ENCODE peak calls at places on chromosomes 7 and 10, in nine cellular contexts. N is pancreas; W is RWPE1; L is cardiac muscle cell; M is K562; G is fibroblast of lung; X is SJCRH30; D is CD8-positive, alpha-beta memory T cell; F is caudate nucleus. A is an unnamed sample.

GRCh38 chr10:33494000-33494399 is 159.5 kb upstream of the NRP1 start:
- DNase-seq in N (no peak), W (no peak), L (no peak), M (no peak), G (no peak), X (no peak), D (no peak), F (no peak), A (no peak)

GRCh38 chr10:8159628-8160165 is 105.2 kb downstream of the GATA3 start:
- DNase-seq in N (no peak), W (peak), L (no peak), M (no peak), G (peak), X (no peak), D (no peak), F (no peak), A (no peak)

GRCh38 chr7:128168667-128169210 is 72.3 kb upstream of the LEP start:
- DNase-seq in N (peak), W (peak), L (peak), M (peak), G (peak), X (peak), D (no peak), F (no peak), A (no peak)

GRCh38 chr7:99729501-99730261 is 5.3 kb downstream of the CYP3A7 start:
- DNase-seq in N (no peak), W (peak), L (no peak), M (no peak), G (no peak), X (no peak), D (no peak), F (no peak), A (no peak)

GRCh38 chr10:126315471-126316177 is 72.7 kb downstream of the ADAM12 start:
- DNase-seq in N (no peak), W (no peak), L (no peak), M (no peak), G (peak), X (no peak), D (no peak), F (no peak), A (no peak)

GRCh38 chr7:41824284-41824683 is 121.4 kb upstream of the INHBA start:
- DNase-seq in N (no peak), W (no peak), L (no peak), M (no peak), G (peak), X (no peak), D (no peak), F (no peak), A (no peak)

GRCh38 chr7:158740013-158740656 is 35.5 kb upstream of the NCAPG2 start:
- DNase-seq in N (no peak), W (peak), L (no peak), M (peak), G (peak), X (no peak), D (no peak), F (no peak), A (no peak)

GRCh38 chr7:100003711-100004661 is 11.4 kb upstream of the ZKSCAN1 start:
- DNase-seq in N (peak), W (no peak), L (no peak), M (no peak), G (no peak), X (peak), D (no peak), F (peak), A (no peak)

GRCh38 chr10:115830260-115830970 is 442.6 kb downstream of the GFRA1 start:
- DNase-seq in N (no peak), W (no peak), L (no peak), M (no peak), G (peak), X (no peak), D (no peak), F (no peak), A (no peak)

GRCh38 chr10:44405038-44405437 is 20.1 kb upstream of the CXCL12 start:
- DNase-seq in N (no peak), W (no peak), L (no peak), M (no peak), G (no peak), X (no peak), D (no peak), F (no peak), A (no peak)

GRCh38 chr7:2175514-2175913 is 57.2 kb downstream of the MAD1L1 start:
- DNase-seq in N (no peak), W (peak), L (peak), M (no peak), G (peak), X (peak), D (no peak), F (no peak), A (peak)

GRCh38 chr10:102384053-102384452 is 11.5 kb upstream of the NFKB2 start:
- DNase-seq in N (no peak), W (no peak), L (peak), M (peak), G (no peak), X (no peak), D (no peak), F (no peak), A (no peak)

GRCh38 chr10:125018576-125019143 is 76.7 kb downstream of the ZRANB1 start:
- DNase-seq in N (no peak), W (no peak), L (no peak), M (no peak), G (no peak), X (no peak), D (no peak), F (no peak), A (no peak)

GRCh38 chr7:69295971-69296370 is 302.3 kb upstream of the AUTS2 start:
- DNase-seq in N (no peak), W (no peak), L (no peak), M (no peak), G (no peak), X (peak), D (no peak), F (no peak), A (no peak)

GRCh38 chr7:40470111-40470736 is 335.4 kb downstream of the SUGCT start:
- DNase-seq in N (no peak), W (no peak), L (no peak), M (no peak), G (peak), X (no peak), D (no peak), F (no peak), A (no peak)

GRCh38 chr10:24513155-24513554 is 210.5 kb downstream of the ARHGAP21 start:
- DNase-seq in N (no peak), W (no peak), L (no peak), M (no peak), G (peak), X (peak), D (no peak), F (no peak), A (no peak)

GRCh38 chr10:31059323-31059722 is 27.7 kb upstream of the ZNF438 start:
- DNase-seq in N (no peak), W (no peak), L (no peak), M (no peak), G (peak), X (no peak), D (no peak), F (no peak), A (no peak)

GRCh38 chr7:13279854-13280435 is 592.5 kb downstream of the ARL4A start:
- DNase-seq in N (no peak), W (peak), L (peak), M (no peak), G (peak), X (peak), D (no peak), F (no peak), A (no peak)

GRCh38 chr10:23064288-23065114 is 30.9 kb upstream of the MSRB2 start:
- DNase-seq in N (no peak), W (no peak), L (no peak), M (no peak), G (no peak), X (peak), D (no peak), F (no peak), A (no peak)

GRCh38 chr10:63466168-63466935 is 575 bp upstream of the JMJD1C start:
- DNase-seq in N (no peak), W (peak), L (peak), M (peak), G (peak), X (peak), D (peak), F (peak), A (peak)

GRCh38 chr7:115340828-115341227 is 418.9 kb downstream of the MDFIC start:
- DNase-seq in N (no peak), W (peak), L (no peak), M (no peak), G (peak), X (no peak), D (no peak), F (no peak), A (no peak)

GRCh38 chr10:124984376-124984775 is 42.5 kb downstream of the ZRANB1 start:
- DNase-seq in N (no peak), W (no peak), L (no peak), M (no peak), G (no peak), X (no peak), D (no peak), F (no peak), A (no peak)

GRCh38 chr10:970311-971149 is 17.7 kb upstream of the GTPBP4 start:
- DNase-seq in N (peak), W (no peak), L (no peak), M (no peak), G (no peak), X (peak), D (no peak), F (no peak), A (no peak)

GRCh38 chr7:31113660-31114059 is 61.6 kb downstream of the ADCYAP1R1 start:
- DNase-seq in N (no peak), W (no peak), L (no peak), M (no peak), G (no peak), X (no peak), D (no peak), F (no peak), A (no peak)

GRCh38 chr7:15007507-15007906 is 105.0 kb upstream of the DGKB start:
- DNase-seq in N (no peak), W (no peak), L (peak), M (no peak), G (no peak), X (peak), D (no peak), F (no peak), A (no peak)

GRCh38 chr7:80243425-80243824 is 108.8 kb downstream of the GNAI1 start:
- DNase-seq in N (no peak), W (no peak), L (peak), M (no peak), G (no peak), X (no peak), D (no peak), F (no peak), A (no peak)

GRCh38 chr7:19397917-19398316 is 252.7 kb upstream of the FERD3L start:
- DNase-seq in N (no peak), W (no peak), L (no peak), M (no peak), G (peak), X (no peak), D (no peak), F (no peak), A (no peak)

DNA sequence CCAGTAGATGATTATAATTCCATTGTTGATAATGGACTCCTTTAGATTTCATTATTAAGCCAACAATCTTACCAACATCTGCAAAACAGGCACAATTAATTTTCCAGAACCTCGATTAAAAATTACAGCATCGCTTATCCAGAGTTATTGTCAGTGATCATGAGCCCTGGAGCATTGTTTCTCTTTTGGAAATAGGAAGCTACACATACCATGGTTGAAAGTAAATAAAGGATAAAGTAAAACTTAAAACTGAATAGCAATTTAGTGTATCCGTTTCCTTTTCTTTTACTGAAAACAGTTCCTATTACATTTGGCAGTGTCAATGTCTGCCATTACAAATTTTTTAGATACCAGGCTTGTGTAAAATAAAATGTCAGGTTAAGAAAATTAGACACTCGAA is 9.9 kb upstream of the HOXA2 start:
- DNase-seq in N (no peak), W (no peak), L (no peak), M (no peak), G (no peak), X (no peak), D (no peak), F (no peak), A (no peak)
- H3K27ac ChIP-seq in N (no peak), W (no peak), L (no peak), M (no peak), G (peak), X (no peak), D (no peak), F (no peak), A (no peak)

GRCh38 chr10:43394868-43395267 is 14.1 kb downstream of the HNRNPF start:
- DNase-seq in N (no peak), W (no peak), L (no peak), M (no peak), G (no peak), X (no peak), D (no peak), F (no peak), A (no peak)
- H3K27ac ChIP-seq in N (no peak), W (peak), L (no peak), M (peak), G (peak), X (no peak), D (peak), F (no peak), A (no peak)

GRCh38 chr10:80486151-80486692 is 32.1 kb downstream of the TSPAN14 start:
- DNase-seq in N (no peak), W (no peak), L (no peak), M (no peak), G (no peak), X (no peak), D (no peak), F (no peak), A (no peak)

GRCh38 chr10:80486785-80487421 is 32.8 kb downstream of the TSPAN14 start:
- DNase-seq in N (no peak), W (no peak), L (no peak), M (no peak), G (no peak), X (no peak), D (no peak), F (no peak), A (no peak)

GRCh38 chr10:80487791-80488538 is 33.9 kb downstream of the TSPAN14 start:
- DNase-seq in N (no peak), W (no peak), L (no peak), M (peak), G (no peak), X (no peak), D (peak), F (no peak), A (no peak)

GRCh38 chr10:80488539-80489066 is 34.5 kb downstream of the TSPAN14 start:
- DNase-seq in N (no peak), W (no peak), L (no peak), M (no peak), G (no peak), X (no peak), D (no peak), F (no peak), A (no peak)

DNA sequence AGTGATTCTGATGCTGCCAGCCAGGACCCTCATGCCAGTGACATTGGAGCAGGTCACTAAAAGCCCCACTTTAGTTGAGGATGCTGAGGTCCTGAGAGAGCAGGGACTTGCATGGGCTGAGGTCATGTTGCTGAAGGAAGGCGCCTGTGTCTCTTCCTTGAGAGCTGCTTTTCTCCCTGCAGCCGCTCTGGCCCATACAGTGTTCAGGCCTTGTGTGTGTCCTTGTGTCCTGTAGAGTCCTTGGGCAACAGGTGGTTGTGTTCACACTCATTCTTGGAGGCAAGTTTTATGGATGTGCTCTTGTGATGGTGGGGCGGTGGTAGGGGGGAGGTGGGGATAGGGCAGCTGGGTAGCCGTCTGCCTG is 33.3 kb downstream of the TSPAN14 start:
- DNase-seq in N (peak), W (no peak), L (no peak), M (no peak), G (no peak), X (no peak), D (no peak), F (no peak), A (no peak)
- H3K27ac ChIP-seq in N (peak), W (peak), L (no peak), M (no peak), G (no peak), X (no peak), D (peak), F (no peak), A (no peak)

DNA sequence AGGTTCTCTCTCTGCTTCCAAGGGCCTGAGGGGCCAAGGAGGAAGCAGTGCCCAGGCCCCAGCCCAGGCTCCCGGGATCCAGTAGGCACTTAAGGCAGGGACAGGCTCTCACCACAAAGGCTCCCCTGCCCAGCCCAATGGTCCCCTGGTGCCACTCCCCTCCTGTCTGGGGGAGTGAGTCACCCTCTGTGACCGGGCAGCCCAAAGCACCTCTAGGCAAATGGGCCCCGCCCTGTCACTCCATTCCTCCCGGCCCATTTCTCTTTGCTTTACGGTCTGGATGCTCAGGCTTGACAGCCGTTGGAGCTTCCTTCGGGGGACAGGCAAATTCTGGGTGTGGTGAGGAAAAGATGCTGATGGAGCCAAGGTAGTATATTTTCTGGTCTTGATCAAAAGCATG is at the start of gene CALHM3:
- DNase-seq in N (no peak), W (peak), L (no peak), M (no peak), G (no peak), X (no peak), D (no peak), F (no peak), A (no peak)
- H3K27ac ChIP-seq in N (no peak), W (peak), L (no peak), M (no peak), G (no peak), X (no peak), D (no peak), F (no peak), A (no peak)

GRCh38 chr7:43220250-43220649 is 107.8 kb downstream of the HECW1 start:
- DNase-seq in N (no peak), W (no peak), L (no peak), M (no peak), G (peak), X (no peak), D (no peak), F (no peak), A (no peak)
- H3K27ac ChIP-seq in N (no peak), W (no peak), L (no peak), M (no peak), G (peak), X (no peak), D (no peak), F (no peak), A (no peak)

DNA sequence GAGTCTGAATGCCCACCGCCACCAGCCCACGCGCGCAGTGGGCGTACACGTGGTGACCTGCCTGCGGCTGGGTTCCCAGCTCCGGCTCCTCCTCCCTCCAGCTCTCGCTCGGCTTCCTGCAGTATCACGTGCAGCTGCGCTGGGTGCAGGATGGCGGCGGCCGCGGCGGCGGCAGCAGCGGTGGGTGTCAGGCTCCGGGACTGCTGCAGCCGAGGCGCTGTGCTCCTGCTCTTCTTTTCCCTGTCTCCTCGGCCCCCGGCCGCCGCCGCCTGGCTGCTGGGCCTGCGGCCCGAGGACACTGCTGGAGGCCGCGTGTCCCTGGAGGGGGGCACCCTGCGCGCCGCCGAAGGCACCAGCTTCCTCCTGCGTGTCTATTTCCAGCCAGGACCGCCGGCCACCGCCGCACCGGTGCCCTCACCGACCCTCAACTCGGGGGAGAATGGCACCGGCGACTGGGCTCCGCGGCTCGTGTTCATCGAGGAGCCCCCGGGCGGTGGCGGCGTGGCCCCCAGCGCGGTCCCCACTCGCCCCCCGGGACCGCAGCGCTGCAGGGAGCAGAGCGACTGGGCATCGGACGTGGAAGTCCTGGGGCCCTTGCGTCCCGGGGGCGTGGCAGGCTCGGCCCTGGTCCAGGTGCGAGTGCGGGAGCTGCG is at the start of gene CNNM1:
- DNase-seq in N (peak), W (peak), L (peak), M (no peak), G (no peak), X (no peak), D (no peak), F (peak), A (no peak)
- H3K27ac ChIP-seq in N (no peak), W (no peak), L (no peak), M (no peak), G (no peak), X (no peak), D (no peak), F (peak), A (no peak)

GRCh38 chr10:29135318-29135717 is 153.6 kb upstream of the LYZL1 start:
- DNase-seq in N (no peak), W (no peak), L (no peak), M (no peak), G (no peak), X (no peak), D (no peak), F (no peak), A (no peak)
- H3K27ac ChIP-seq in N (no peak), W (no peak), L (no peak), M (no peak), G (no peak), X (no peak), D (no peak), F (no peak), A (no peak)

DNA sequence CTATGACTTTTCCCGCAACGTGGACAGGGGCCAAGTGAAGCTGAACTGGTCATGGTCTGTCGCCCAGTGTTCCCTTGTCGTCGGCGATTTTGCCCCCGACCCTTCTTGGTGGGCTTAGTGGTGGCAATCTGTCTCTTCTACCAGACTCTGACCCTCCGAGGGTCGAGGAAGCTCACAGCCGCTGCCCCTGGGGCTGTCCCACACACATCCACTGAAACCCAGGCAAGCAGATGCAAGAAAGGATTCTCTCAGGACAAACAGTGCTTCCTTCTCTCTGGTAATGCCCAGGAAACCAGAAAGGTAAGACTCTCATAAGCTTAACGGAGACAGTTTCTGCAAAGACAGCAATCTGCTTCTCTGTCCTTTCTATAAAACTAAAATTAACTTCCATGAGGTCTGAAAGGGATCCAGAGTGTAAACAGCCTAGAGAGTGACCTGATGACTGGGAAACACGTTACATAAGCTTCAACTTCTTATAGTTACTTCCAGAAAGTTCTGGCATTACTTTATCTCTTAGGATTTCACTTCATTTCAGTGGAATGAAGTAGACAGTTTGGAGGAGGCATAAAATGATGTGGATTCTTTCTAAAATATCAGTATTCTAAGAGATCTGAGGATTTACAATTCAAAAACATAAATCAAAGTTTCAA is 1.2 kb downstream of the CPED1 start:
- DNase-seq in N (no peak), W (no peak), L (no peak), M (no peak), G (peak), X (peak), D (no peak), F (no peak), A (no peak)
- H3K27ac ChIP-seq in N (peak), W (no peak), L (no peak), M (peak), G (peak), X (peak), D (peak), F (peak), A (peak)